ENCODE peak calls at places on chromosome 21, in four cellular contexts. H, L, W and J are unnamed samples.

GRCh38 chr21:44311108-44311507 is 11.3 kb downstream of the PFKL start:
- ATAC-seq in H (no peak), W (no peak), L (no peak), J (no peak)

GRCh38 chr21:45224189-45224938 is 63.3 kb downstream of the POFUT2 start:
- ATAC-seq in H (peak), L (peak), W (peak), J (no peak)

GRCh38 chr21:39057121-39057520 is 126.1 kb downstream of the PSMG1 start:
- ATAC-seq in L (no peak), W (no peak), H (peak), J (no peak)

GRCh38 chr21:38643404-38644023 is 145.2 kb upstream of the ERG start:
- ATAC-seq in L (no peak), H (no peak), W (no peak), J (no peak)

GRCh38 chr21:44790401-44790800 is 11.2 kb downstream of the UBE2G2 start:
- ATAC-seq in W (no peak), H (no peak), L (peak), J (no peak)

GRCh38 chr21:43689556-43690337 is 29.2 kb upstream of the PDXK start:
- ATAC-seq in H (no peak), W (no peak), L (no peak), J (no peak)

GRCh38 chr21:42151148-42152074 is 67.5 kb upstream of the ABCG1 start:
- ATAC-seq in H (no peak), W (no peak), L (no peak), J (no peak)

GRCh38 chr21:42524341-42525227 is 10.9 kb downstream of the SLC37A1 start:
- ATAC-seq in W (peak), L (peak), H (peak), J (no peak)

GRCh38 chr21:45176141-45176540 is 101.8 kb downstream of the ADARB1 start:
- ATAC-seq in H (no peak), L (no peak), W (no peak), J (no peak)

GRCh38 chr21:45051580-45052434 is 22.6 kb upstream of the ADARB1 start:
- ATAC-seq in L (no peak), H (no peak), W (no peak), J (no peak)

GRCh38 chr21:39037807-39038405 is 145.3 kb downstream of the PSMG1 start:
- ATAC-seq in L (no peak), W (no peak), H (no peak), J (no peak)

GRCh38 chr21:43712268-43712942 is 6.5 kb upstream of the PDXK start:
- ATAC-seq in H (peak), W (peak), L (no peak), J (peak)

GRCh38 chr21:14076143-14076806 is 134.5 kb downstream of the LIPI start:
- ATAC-seq in H (no peak), W (no peak), L (no peak), J (peak)

GRCh38 chr21:38229260-38229877 is 27.4 kb upstream of the KCNJ15 start:
- ATAC-seq in W (no peak), H (no peak), L (no peak), J (no peak)

GRCh38 chr21:22791376-22791775 is 1793.2 kb downstream of the NCAM2 start:
- ATAC-seq in W (no peak), L (no peak), H (no peak), J (no peak)

GRCh38 chr21:45876381-45877159 is 105.0 kb upstream of the COL6A1 start:
- ATAC-seq in H (no peak), L (no peak), W (no peak), J (no peak)

GRCh38 chr21:29130234-29130993 is at the start of gene MAP3K7CL:
- ATAC-seq in W (peak), L (no peak), H (peak), J (peak)

GRCh38 chr21:16605588-16605987 is 875.8 kb downstream of the USP25 start:
- ATAC-seq in W (peak), H (no peak), L (no peak), J (no peak)

GRCh38 chr21:31973402-31973944 is 100.7 kb downstream of the HUNK start:
- ATAC-seq in L (no peak), W (no peak), H (no peak), J (no peak)

GRCh38 chr21:36487641-36488307 is 7.9 kb upstream of the CLDN14 start:
- ATAC-seq in L (no peak), W (no peak), H (peak), J (no peak)

GRCh38 chr21:34553199-34553952 is 41.4 kb upstream of the KCNE1 start:
- ATAC-seq in W (peak), H (peak), L (no peak), J (peak)

GRCh38 chr21:9008636-9009035 is 1512.7 kb upstream of the TPTE start:
- ATAC-seq in L (no peak), W (no peak), H (no peak), J (no peak)

GRCh38 chr21:26148834-26149354 is 21.7 kb downstream of the APP start:
- ATAC-seq in L (no peak), H (no peak), W (peak), J (peak)

GRCh38 chr21:42777064-42777756 is 102.1 kb downstream of the WDR4 start:
- ATAC-seq in H (peak), W (no peak), L (peak), J (no peak)

GRCh38 chr21:43323244-43324005 is 103.5 kb downstream of the SIK1 start:
- ATAC-seq in L (no peak), W (peak), H (no peak), J (no peak)

GRCh38 chr21:34526618-34527290 is 14.7 kb upstream of the KCNE1 start:
- ATAC-seq in W (peak), H (peak), L (no peak), J (peak)

GRCh38 chr21:43972850-43973633 is 39.1 kb upstream of the TRAPPC10 start:
- ATAC-seq in L (no peak), H (no peak), W (peak), J (no peak)